ENCODE peak calls at places on chromosomes 5 and 9, in nine cellular contexts. W is mucosa of descending colon, I is pancreas, R is heart left ventricle, S is tibial artery, L is uterus, B is body of pancreas, U is breast epithelium, X is cardiac muscle cell. T is an unnamed sample. For H3K9me3, the result is how much of the 10 kb centered on the place peaks cover.

GRCh38 chr9:3608011-3608410 is 82.2 kb upstream of the RFX3 start:
- DNase-seq in W (no peak), I (no peak), R (no peak), S (no peak), L (no peak), B (no peak), U (no peak), X (no peak), T (no peak)

GRCh38 chr9:120878188-120879130 is 1.5 kb upstream of the PHF19 start:
- DNase-seq in W (no peak), I (no peak), R (no peak), S (no peak), L (no peak), B (no peak), U (no peak), X (no peak), T (peak)

GRCh38 chr5:170611446-170612088 is 107.7 kb downstream of the KCNIP1 start:
- DNase-seq in W (no peak), I (no peak), R (no peak), S (no peak), L (no peak), B (no peak), U (no peak), X (peak), T (no peak)

GRCh38 chr9:36991516-36992134 is 42.4 kb downstream of the PAX5 start:
- DNase-seq in W (peak), I (no peak), R (no peak), S (no peak), L (no peak), B (no peak), U (no peak), X (no peak), T (peak)

GRCh38 chr9:504921-505821 is 290.5 kb downstream of the DOCK8 start:
- DNase-seq in W (peak), I (peak), R (peak), S (peak), L (peak), B (peak), U (no peak), X (peak), T (peak)

GRCh38 chr5:11602298-11602697 is 301.9 kb downstream of the CTNND2 start:
- DNase-seq in W (no peak), I (no peak), R (no peak), S (no peak), L (no peak), B (no peak), U (no peak), X (peak), T (no peak)

GRCh38 chr5:125357660-125358059 is 611.2 kb upstream of the ZNF608 start:
- DNase-seq in W (no peak), I (no peak), R (no peak), S (no peak), L (no peak), B (no peak), U (no peak), X (no peak), T (no peak)

GRCh38 chr5:156527611-156528010 is 200.6 kb downstream of the SGCD start:
- DNase-seq in W (no peak), I (no peak), R (no peak), S (no peak), L (no peak), B (no peak), U (no peak), X (no peak), T (no peak)

GRCh38 chr5:154461531-154461930 is 15.7 kb downstream of the SAP30L start:
- DNase-seq in W (no peak), I (no peak), R (no peak), S (no peak), L (no peak), B (no peak), U (no peak), X (peak), T (no peak)

GRCh38 chr5:157475432-157475831 is 15.4 kb downstream of the NIPAL4 start:
- DNase-seq in W (no peak), I (no peak), R (no peak), S (no peak), L (no peak), B (no peak), U (no peak), X (no peak), T (no peak)

GRCh38 chr9:77020438-77021264 is 1.2 kb downstream of the FOXB2 start:
- DNase-seq in W (no peak), I (no peak), R (no peak), S (no peak), L (no peak), B (peak), U (no peak), X (no peak), T (no peak)

GRCh38 chr5:179089502-179089901 is 29.3 kb downstream of the ZNF354C start:
- DNase-seq in W (no peak), I (no peak), R (no peak), S (no peak), L (no peak), B (no peak), U (no peak), X (no peak), T (no peak)

GRCh38 chr5:95858023-95858461 is 35.5 kb upstream of the GLRX start:
- DNase-seq in W (no peak), I (no peak), R (no peak), S (peak), L (peak), B (peak), U (no peak), X (peak), T (no peak)

GRCh38 chr5:95858661-95859326 is 36.3 kb upstream of the GLRX start:
- DNase-seq in W (peak), I (peak), R (peak), S (peak), L (peak), B (peak), U (peak), X (peak), T (peak)

GRCh38 chr5:95856501-95856981 is 34.0 kb upstream of the GLRX start:
- DNase-seq in W (no peak), I (no peak), R (peak), S (no peak), L (no peak), B (no peak), U (no peak), X (peak), T (no peak)

GRCh38 chr5:95859327-95860060 is 37.0 kb upstream of the GLRX start:
- DNase-seq in W (no peak), I (no peak), R (no peak), S (no peak), L (no peak), B (peak), U (no peak), X (no peak), T (no peak)

DNA sequence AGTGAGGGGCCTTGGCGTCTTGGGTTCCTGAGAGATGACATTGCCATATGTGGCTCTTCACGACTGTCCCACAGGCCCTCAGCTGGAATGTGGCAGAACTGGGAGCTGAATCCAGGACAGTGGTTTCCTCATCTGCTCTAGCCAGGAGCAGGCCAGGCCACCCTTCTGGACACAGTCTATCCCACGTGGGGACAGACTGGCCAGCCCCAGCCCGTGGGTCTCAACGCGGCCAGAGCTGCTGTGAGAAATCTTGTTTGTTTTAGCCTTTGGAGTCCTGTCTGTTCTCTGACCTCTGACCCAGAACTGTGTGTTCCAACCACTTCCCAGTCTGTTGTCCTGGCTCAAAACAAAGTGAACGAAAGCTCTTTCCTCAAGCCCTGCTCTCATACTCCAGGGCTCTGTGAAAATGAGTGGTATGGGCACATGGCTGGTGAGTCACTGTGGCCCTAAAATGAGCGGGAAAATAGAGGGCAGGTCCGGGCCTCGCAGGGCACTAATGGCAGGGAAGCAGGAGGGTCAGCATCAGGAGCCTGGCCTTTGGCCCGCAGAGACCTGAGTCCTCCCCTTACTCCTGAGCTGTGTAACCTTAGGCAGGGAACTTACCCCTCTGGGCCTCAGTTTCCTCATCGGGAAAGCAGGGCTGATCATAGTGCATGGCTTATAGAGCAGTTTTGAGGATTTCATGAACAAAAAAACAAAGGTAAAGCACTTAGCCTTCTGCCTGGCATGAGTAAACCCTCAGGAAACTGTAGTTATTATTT is 34.8 kb upstream of the GLRX start:
- DNase-seq in W (no peak), I (peak), R (peak), S (peak), L (peak), B (peak), U (peak), X (no peak), T (no peak)
- H3K9me3 ChIP-seq in W (under half), I (under half), R (under half), S (under half), L (under half), B (under half), U (under half), X (under half), T (under half)

GRCh38 chr5:66436721-66437120 is 159.5 kb upstream of the MAST4 start:
- DNase-seq in W (no peak), I (no peak), R (no peak), S (no peak), L (no peak), B (no peak), U (no peak), X (no peak), T (peak)
- TF ChIP-seq CTCF in W (no peak), I (no peak), R (no peak), S (no peak), L (no peak), B (no peak), U (no peak), X (peak), T (peak)

GRCh38 chr5:109218767-109219166 is 191.0 kb downstream of the PJA2 start:
- DNase-seq in W (no peak), I (no peak), R (no peak), S (no peak), L (no peak), B (no peak), U (no peak), X (no peak), T (no peak)
- H3K4me3 ChIP-seq in W (no peak), I (no peak), R (no peak), S (no peak), L (no peak), B (no peak), U (no peak), X (no peak), T (no peak)

GRCh38 chr5:1062761-1063568 is 48.9 kb downstream of the SLC12A7 start:
- DNase-seq in W (no peak), I (no peak), R (no peak), S (no peak), L (no peak), B (no peak), U (no peak), X (no peak), T (no peak)
- H3K9me3 ChIP-seq in W (under half), I (under half), R (under half), S (under half), L (under half), B (under half), U (under half), X (under half), T (under half)

GRCh38 chr5:172868924-172869565 is 35.0 kb downstream of the ERGIC1 start:
- DNase-seq in W (peak), I (peak), R (peak), S (peak), L (peak), B (peak), U (peak), X (no peak), T (no peak)
- TF ChIP-seq CTCF in W (no peak), I (no peak), R (peak), S (no peak), L (peak), B (no peak), U (peak), X (peak), T (no peak)

DNA sequence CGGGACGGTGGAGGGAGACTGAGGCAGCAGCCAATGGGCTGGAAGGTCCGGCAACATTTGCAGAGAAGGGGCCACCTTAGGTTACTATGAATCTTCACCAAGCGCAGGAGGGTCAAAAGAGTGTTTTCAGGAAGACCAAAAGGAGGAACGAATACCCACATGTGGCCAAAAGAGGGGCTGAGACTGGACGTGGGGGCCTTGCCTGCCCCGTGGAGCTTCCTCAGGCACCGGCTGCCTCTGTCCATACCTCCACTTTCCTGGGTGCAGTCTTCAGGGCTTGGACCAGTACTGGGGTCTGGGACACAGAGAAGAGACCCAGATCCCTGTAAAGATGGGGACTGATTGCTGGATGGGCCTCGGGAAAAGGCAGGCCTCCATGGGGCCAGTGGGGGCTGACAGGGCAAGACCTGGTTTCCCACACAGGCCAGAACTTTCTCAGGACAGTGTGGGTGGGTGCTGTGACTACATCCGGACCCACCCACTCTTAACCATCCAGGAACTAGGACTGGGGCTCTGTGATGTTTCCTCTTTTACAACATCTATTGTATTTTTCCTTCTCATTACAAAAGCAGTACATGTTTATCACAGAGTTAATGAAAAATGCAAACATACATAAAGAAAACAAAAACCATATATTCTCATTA is 294.7 kb downstream of the ZSWIM6 start:
- DNase-seq in W (peak), I (no peak), R (no peak), S (no peak), L (no peak), B (no peak), U (no peak), X (no peak), T (no peak)
- H3K4me3 ChIP-seq in W (no peak), I (no peak), R (peak), S (peak), L (no peak), B (no peak), U (peak), X (no peak), T (no peak)

T was measured in WERI-Rb-1.